ENCODE peak calls at places on chromosomes 3 and 15, in four cellular contexts. W, I, E and Z are unnamed samples.

GRCh38 chr15:25579127-25579526 is 140.3 kb upstream of the UBE3A start:
- DNase-seq in W (no peak), I (no peak), E (no peak), Z (no peak)

GRCh38 chr3:179450901-179451334 is 352 bp downstream of the GNB4 start:
- DNase-seq in W (no peak), I (peak; percentile 69), E (no peak), Z (no peak)

GRCh38 chr3:169562988-169563774 is 100.3 kb downstream of the MECOM start:
- DNase-seq in W (no peak), I (no peak), E (no peak), Z (no peak)

GRCh38 chr3:98532709-98533571 is 1.2 kb downstream of the GPR15 start:
- DNase-seq in W (no peak), I (no peak), E (no peak), Z (no peak)

GRCh38 chr15:55742927-55743614 is at the start of gene PRTG:
- DNase-seq in W (peak; percentile 70), I (peak; percentile 82), E (no peak), Z (peak; percentile 95)

GRCh38 chr3:98986073-98986472 is 84.6 kb upstream of the DCBLD2 start:
- DNase-seq in W (no peak), I (no peak), E (no peak), Z (peak; percentile 51)

GRCh38 chr3:5122030-5122740 is at the start of gene ARL8B:
- DNase-seq in W (peak; percentile 99), I (peak; percentile 95), E (peak; percentile 90), Z (peak; percentile 95)

GRCh38 chr3:12462159-12462962 is 21.9 kb upstream of the TSEN2 start:
- DNase-seq in W (no peak), I (no peak), E (no peak), Z (no peak)

GRCh38 chr3:109132801-109133473 is 3.6 kb upstream of the C3orf85 start:
- DNase-seq in W (no peak), I (no peak), E (no peak), Z (peak; percentile 42)

GRCh38 chr3:182979719-182980191 is 583 bp downstream of the DCUN1D1 start:
- DNase-seq in W (no peak), I (no peak), E (no peak), Z (peak; percentile 36)

GRCh38 chr3:148042663-148043445 is 633.7 kb downstream of the ZIC1 start:
- DNase-seq in W (no peak), I (no peak), E (no peak), Z (no peak)

GRCh38 chr3:133038089-133038730 is at the start of gene TMEM108:
- DNase-seq in W (peak; percentile 81), I (peak; percentile 76), E (peak; percentile 4), Z (peak; percentile 93)

GRCh38 chr15:46956456-46956855 is 760.8 kb upstream of the SEMA6D start:
- DNase-seq in W (no peak), I (no peak), E (no peak), Z (no peak)

GRCh38 chr15:89085289-89085906 is 2.9 kb upstream of the ABHD2 start:
- DNase-seq in W (no peak), I (no peak), E (no peak), Z (no peak)

GRCh38 chr15:68318931-68319909 is 41.7 kb downstream of the FEM1B start:
- DNase-seq in W (peak; percentile 42), I (peak; percentile 39), E (no peak), Z (no peak)

GRCh38 chr3:194123735-194124134 is 12.2 kb upstream of the HES1 start:
- DNase-seq in W (no peak), I (no peak), E (no peak), Z (no peak)

GRCh38 chr3:188296761-188297689 is 143.1 kb downstream of the LPP start:
- DNase-seq in W (no peak), I (no peak), E (no peak), Z (no peak)

GRCh38 chr3:71391361-71391760 is 192.2 kb downstream of the FOXP1 start:
- DNase-seq in W (no peak), I (no peak), E (no peak), Z (no peak)

GRCh38 chr3:131303848-131304247 is 77.7 kb upstream of the NUDT16 start:
- DNase-seq in W (no peak), I (no peak), E (no peak), Z (no peak)

GRCh38 chr3:62211675-62212429 is 161.5 kb downstream of the FEZF2 start:
- DNase-seq in W (no peak), I (no peak), E (no peak), Z (no peak)

GRCh38 chr15:28888900-28889299 is 3.1 kb downstream of the APBA2 start:
- DNase-seq in W (peak; percentile 69), I (no peak), E (no peak), Z (no peak)

GRCh38 chr3:124780767-124781485 is 50.7 kb downstream of the UMPS start:
- DNase-seq in W (peak; percentile 41), I (peak; percentile 80), E (no peak), Z (peak; percentile 59)

GRCh38 chr3:12370758-12371157 is 81.9 kb downstream of the PPARG start:
- DNase-seq in W (no peak), I (no peak), E (no peak), Z (no peak)

GRCh38 chr3:188807002-188807401 is 364.8 kb upstream of the TPRG1 start:
- DNase-seq in W (no peak), I (no peak), E (no peak), Z (no peak)

GRCh38 chr3:71478568-71478967 is 105.0 kb downstream of the FOXP1 start:
- DNase-seq in W (no peak), I (no peak), E (no peak), Z (peak; percentile 23)

GRCh38 chr3:113232367-113232766 is 21.0 kb downstream of the BOC start:
- DNase-seq in W (no peak), I (no peak), E (no peak), Z (no peak)

GRCh38 chr3:17518189-17519059 is 224.0 kb downstream of the TBC1D5 start:
- DNase-seq in W (no peak), I (no peak), E (no peak), Z (no peak)

GRCh38 chr3:38346584-38347410 is at the start of gene XYLB:
- DNase-seq in W (peak; percentile 97), I (peak; percentile 93), E (peak; percentile 76), Z (peak; percentile 95)

GRCh38 chr3:26236511-26236910 is 386.1 kb upstream of the LRRC3B start:
- DNase-seq in W (no peak), I (no peak), E (no peak), Z (no peak)

GRCh38 chr3:109224333-109224732 is 87.8 kb downstream of the C3orf85 start:
- DNase-seq in W (no peak), I (no peak), E (no peak), Z (no peak)

GRCh38 chr3:108589998-108590323 is 439 bp downstream of the DZIP3 start:
- DNase-seq in W (no peak), I (no peak), E (no peak), Z (no peak)

GRCh38 chr3:129087138-129087702 is 26.6 kb downstream of the GP9 start:
- DNase-seq in W (no peak), I (no peak), E (no peak), Z (peak; percentile 54)

GRCh38 chr15:31308185-31308639 is 18.4 kb upstream of the KLF13 start:
- DNase-seq in W (no peak), I (no peak), E (no peak), Z (peak; percentile 2)